ENCODE peak calls at places on chromosomes 6 and 20, in six cellular contexts. One of them, this sample, is unnamed.
A peak's percentile ranks its signal among the peaks of the same experiment; 100 is the strongest.

GRCh38 chr6:96853083-96853482 is 15.8 kb upstream of the GPR63 start:
- DNase-seq in AG10803: peak; percentile 11
- DNase-seq in stimulated activated CD4-positive, alpha-beta T cell treated with anti-CD3 and anti-CD28 coated beads, Interleukin-4, amount 100 ng/mL, for 4 hours: no peak
- DNase-seq in heart right ventricle: no peak
- DNase-seq in A549: no peak
- DNase-seq in nephron progenitor cell: no peak
- DNase-seq in this sample: no peak

GRCh38 chr6:25175656-25176055 is 103.5 kb upstream of the CARMIL1 start:
- DNase-seq in AG10803: no peak
- DNase-seq in stimulated activated CD4-positive, alpha-beta T cell treated with anti-CD3 and anti-CD28 coated beads, Interleukin-4, amount 100 ng/mL, for 4 hours: no peak
- DNase-seq in heart right ventricle: no peak
- DNase-seq in A549: peak; percentile 19
- DNase-seq in nephron progenitor cell: no peak
- DNase-seq in this sample: no peak

GRCh38 chr6:24905485-24905884 is 30.3 kb downstream of the RIPOR2 start:
- DNase-seq in AG10803: no peak
- DNase-seq in stimulated activated CD4-positive, alpha-beta T cell treated with anti-CD3 and anti-CD28 coated beads, Interleukin-4, amount 100 ng/mL, for 4 hours: no peak
- DNase-seq in heart right ventricle: no peak
- DNase-seq in A549: no peak
- DNase-seq in nephron progenitor cell: no peak
- DNase-seq in this sample: no peak

GRCh38 chr20:5975778-5976177 is 25.3 kb downstream of the MCM8 start:
- DNase-seq in AG10803: no peak
- DNase-seq in stimulated activated CD4-positive, alpha-beta T cell treated with anti-CD3 and anti-CD28 coated beads, Interleukin-4, amount 100 ng/mL, for 4 hours: no peak
- DNase-seq in heart right ventricle: no peak
- DNase-seq in A549: no peak
- DNase-seq in nephron progenitor cell: no peak
- DNase-seq in this sample: no peak

GRCh38 chr6:108074057-108074358 is 533 bp downstream of the OSTM1 start:
- DNase-seq in AG10803: no peak
- DNase-seq in stimulated activated CD4-positive, alpha-beta T cell treated with anti-CD3 and anti-CD28 coated beads, Interleukin-4, amount 100 ng/mL, for 4 hours: no peak
- DNase-seq in heart right ventricle: no peak
- DNase-seq in A549: no peak
- DNase-seq in nephron progenitor cell: no peak
- DNase-seq in this sample: no peak

GRCh38 chr20:46122071-46122470 is 4.0 kb downstream of the CD40 start:
- DNase-seq in AG10803: peak; percentile 38
- DNase-seq in stimulated activated CD4-positive, alpha-beta T cell treated with anti-CD3 and anti-CD28 coated beads, Interleukin-4, amount 100 ng/mL, for 4 hours: no peak
- DNase-seq in heart right ventricle: no peak
- DNase-seq in A549: no peak
- DNase-seq in nephron progenitor cell: no peak
- DNase-seq in this sample: no peak

GRCh38 chr20:17295151-17295726 is 68.4 kb downstream of the PCSK2 start:
- DNase-seq in AG10803: no peak
- DNase-seq in stimulated activated CD4-positive, alpha-beta T cell treated with anti-CD3 and anti-CD28 coated beads, Interleukin-4, amount 100 ng/mL, for 4 hours: no peak
- DNase-seq in heart right ventricle: no peak
- DNase-seq in A549: no peak
- DNase-seq in nephron progenitor cell: no peak
- DNase-seq in this sample: no peak

GRCh38 chr6:138250513-138251247 is 32.4 kb upstream of the PBOV1 start:
- DNase-seq in AG10803: peak; percentile 85
- DNase-seq in stimulated activated CD4-positive, alpha-beta T cell treated with anti-CD3 and anti-CD28 coated beads, Interleukin-4, amount 100 ng/mL, for 4 hours: no peak
- DNase-seq in heart right ventricle: no peak
- DNase-seq in A549: no peak
- DNase-seq in nephron progenitor cell: no peak
- DNase-seq in this sample: peak; percentile 43

GRCh38 chr6:15439410-15440022 is 193.6 kb downstream of the JARID2 start:
- DNase-seq in AG10803: no peak
- DNase-seq in stimulated activated CD4-positive, alpha-beta T cell treated with anti-CD3 and anti-CD28 coated beads, Interleukin-4, amount 100 ng/mL, for 4 hours: no peak
- DNase-seq in heart right ventricle: no peak
- DNase-seq in A549: no peak
- DNase-seq in nephron progenitor cell: no peak
- DNase-seq in this sample: no peak

GRCh38 chr6:118892248-118893094 is 1.5 kb upstream of the ASF1A start:
- DNase-seq in AG10803: peak; percentile 28
- DNase-seq in stimulated activated CD4-positive, alpha-beta T cell treated with anti-CD3 and anti-CD28 coated beads, Interleukin-4, amount 100 ng/mL, for 4 hours: no peak
- DNase-seq in heart right ventricle: no peak
- DNase-seq in A549: no peak
- DNase-seq in nephron progenitor cell: no peak
- DNase-seq in this sample: no peak

GRCh38 chr6:134447883-134448387 is 130.0 kb upstream of the SGK1 start:
- DNase-seq in AG10803: peak; percentile 97
- DNase-seq in stimulated activated CD4-positive, alpha-beta T cell treated with anti-CD3 and anti-CD28 coated beads, Interleukin-4, amount 100 ng/mL, for 4 hours: no peak
- DNase-seq in heart right ventricle: no peak
- DNase-seq in A549: no peak
- DNase-seq in nephron progenitor cell: no peak
- DNase-seq in this sample: no peak

GRCh38 chr6:17714879-17715860 is 8.4 kb upstream of the NUP153 start:
- DNase-seq in AG10803: peak; percentile 91
- DNase-seq in stimulated activated CD4-positive, alpha-beta T cell treated with anti-CD3 and anti-CD28 coated beads, Interleukin-4, amount 100 ng/mL, for 4 hours: peak; percentile 19
- DNase-seq in heart right ventricle: no peak
- DNase-seq in A549: peak; percentile 70
- DNase-seq in nephron progenitor cell: no peak
- DNase-seq in this sample: no peak

GRCh38 chr20:38293490-38294333 is 10.2 kb upstream of the BPI start:
- DNase-seq in AG10803: no peak
- DNase-seq in stimulated activated CD4-positive, alpha-beta T cell treated with anti-CD3 and anti-CD28 coated beads, Interleukin-4, amount 100 ng/mL, for 4 hours: no peak
- DNase-seq in heart right ventricle: no peak
- DNase-seq in A549: no peak
- DNase-seq in nephron progenitor cell: no peak
- DNase-seq in this sample: no peak

GRCh38 chr6:125947581-125947980 is 9.0 kb upstream of the HINT3 start:
- DNase-seq in AG10803: peak; percentile 41
- DNase-seq in stimulated activated CD4-positive, alpha-beta T cell treated with anti-CD3 and anti-CD28 coated beads, Interleukin-4, amount 100 ng/mL, for 4 hours: no peak
- DNase-seq in heart right ventricle: no peak
- DNase-seq in A549: peak; percentile 85
- DNase-seq in nephron progenitor cell: no peak
- DNase-seq in this sample: no peak

GRCh38 chr20:51660741-51661608 is 107.2 kb downstream of the ATP9A start:
- DNase-seq in AG10803: peak; percentile 92
- DNase-seq in stimulated activated CD4-positive, alpha-beta T cell treated with anti-CD3 and anti-CD28 coated beads, Interleukin-4, amount 100 ng/mL, for 4 hours: no peak
- DNase-seq in heart right ventricle: no peak
- DNase-seq in A549: peak; percentile 31
- DNase-seq in nephron progenitor cell: no peak
- DNase-seq in this sample: no peak

GRCh38 chr6:10463491-10464481 is 48.9 kb upstream of the TFAP2A start:
- DNase-seq in AG10803: no peak
- DNase-seq in stimulated activated CD4-positive, alpha-beta T cell treated with anti-CD3 and anti-CD28 coated beads, Interleukin-4, amount 100 ng/mL, for 4 hours: no peak
- DNase-seq in heart right ventricle: no peak
- DNase-seq in A549: no peak
- DNase-seq in nephron progenitor cell: no peak
- DNase-seq in this sample: no peak